ENCODE peak calls at places on chromosome 19, in four cellular contexts. O, X, J and G are unnamed samples.

GRCh38 chr19:11699931-11700794 is 38.6 kb downstream of the ZNF823 start:
- DNase-seq in O (no peak), X (no peak), J (no peak), G (no peak)

GRCh38 chr19:2239771-2240770 is 3.4 kb downstream of the SF3A2 start:
- DNase-seq in O (no peak), X (no peak), J (no peak), G (no peak)

GRCh38 chr19:45439569-45440258 is 16.0 kb upstream of the ERCC1 start:
- DNase-seq in O (peak; percentile 72), X (peak; percentile 75), J (peak; percentile 88), G (no peak)

GRCh38 chr19:1811472-1811894 is 593 bp downstream of the ATP8B3 start:
- DNase-seq in O (peak; percentile 26), X (peak; percentile 92), J (peak; percentile 82), G (no peak)

GRCh38 chr19:38321646-38322323 is 2.1 kb downstream of the KCNK6 start:
- DNase-seq in O (no peak), X (no peak), J (peak; percentile 58), G (no peak)

GRCh38 chr19:17235618-17236413 is 9.8 kb downstream of the OCEL1 start:
- DNase-seq in O (peak; percentile 54), X (peak; percentile 73), J (peak; percentile 80), G (no peak)

GRCh38 chr19:3285647-3286176 is 61.3 kb downstream of the CELF5 start:
- DNase-seq in O (no peak), X (no peak), J (no peak), G (no peak)

GRCh38 chr19:1901940-1902404 is 3.2 kb upstream of the ADAT3 start:
- DNase-seq in O (peak; percentile 38), X (no peak), J (peak; percentile 43), G (no peak)

GRCh38 chr19:24141612-24142011 is 54.6 kb downstream of the ZNF254 start:
- DNase-seq in O (no peak), X (no peak), J (no peak), G (no peak)

GRCh38 chr19:35712910-35713845 is 4.6 kb upstream of the KMT2B start:
- DNase-seq in O (no peak), X (no peak), J (peak; percentile 63), G (no peak)

GRCh38 chr19:53983457-53984289 is 7.8 kb upstream of the CACNG6 start:
- DNase-seq in O (no peak), X (no peak), J (no peak), G (no peak)

GRCh38 chr19:50646074-50646807 is 3.0 kb upstream of the C19orf81 start:
- DNase-seq in O (no peak), X (no peak), J (no peak), G (no peak)

GRCh38 chr19:34426096-34426661 is 2.0 kb upstream of the UBA2 start:
- DNase-seq in O (no peak), X (no peak), J (no peak), G (no peak)

DNA sequence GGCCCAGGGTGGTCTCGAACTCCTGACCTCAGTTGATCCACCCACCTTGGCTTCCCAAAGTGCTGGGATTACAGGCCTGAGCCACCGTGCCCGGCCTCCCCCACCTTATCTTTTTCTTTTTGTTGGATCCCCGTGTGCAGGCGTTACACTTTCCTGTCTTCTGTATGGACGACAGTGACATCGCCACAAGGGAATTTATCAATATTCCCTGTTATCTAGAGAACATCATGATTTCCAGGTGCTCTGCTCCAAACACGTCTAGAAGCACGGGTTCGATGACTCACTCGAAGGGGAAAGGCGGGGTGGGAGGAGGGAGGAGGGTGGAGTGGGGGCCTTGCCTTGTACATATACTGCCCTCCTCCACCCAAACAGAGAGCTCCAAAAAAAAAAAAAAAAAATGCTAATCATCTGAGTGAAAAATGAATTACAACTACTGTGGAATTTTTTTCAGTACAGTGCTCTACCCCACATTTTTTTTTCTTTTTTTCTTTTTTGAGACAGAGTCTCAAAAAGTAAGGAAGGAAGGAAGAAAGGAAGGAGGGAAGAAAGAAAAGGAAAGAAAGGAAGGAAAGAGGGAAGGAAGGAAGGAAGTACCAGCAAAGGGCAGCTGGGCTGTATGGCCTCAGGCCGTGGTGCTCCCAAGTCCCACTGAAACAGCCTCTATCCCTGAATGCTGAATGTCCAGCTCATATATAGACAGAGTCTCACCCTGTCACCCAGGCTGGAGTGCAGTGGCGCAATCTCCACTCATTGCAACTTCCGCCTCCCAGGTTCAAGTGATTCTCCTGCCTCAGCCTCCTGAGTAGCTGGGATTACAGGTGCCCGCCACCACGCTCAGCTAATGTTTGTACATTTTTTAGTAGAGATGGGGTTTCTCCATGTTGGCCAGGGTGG is 36.8 kb downstream of the INSR start:
- DNase-seq in O (no peak), X (no peak), J (peak; percentile 24), G (no peak)
- H3K4me1 ChIP-seq in O (peaks cover 7% of the 10 kb centered on the region), X (no peaks in the 10 kb centered on the region), J (peaks cover 14% of the 10 kb centered on the region), G (peaks cover 2% of the 10 kb centered on the region)

DNA sequence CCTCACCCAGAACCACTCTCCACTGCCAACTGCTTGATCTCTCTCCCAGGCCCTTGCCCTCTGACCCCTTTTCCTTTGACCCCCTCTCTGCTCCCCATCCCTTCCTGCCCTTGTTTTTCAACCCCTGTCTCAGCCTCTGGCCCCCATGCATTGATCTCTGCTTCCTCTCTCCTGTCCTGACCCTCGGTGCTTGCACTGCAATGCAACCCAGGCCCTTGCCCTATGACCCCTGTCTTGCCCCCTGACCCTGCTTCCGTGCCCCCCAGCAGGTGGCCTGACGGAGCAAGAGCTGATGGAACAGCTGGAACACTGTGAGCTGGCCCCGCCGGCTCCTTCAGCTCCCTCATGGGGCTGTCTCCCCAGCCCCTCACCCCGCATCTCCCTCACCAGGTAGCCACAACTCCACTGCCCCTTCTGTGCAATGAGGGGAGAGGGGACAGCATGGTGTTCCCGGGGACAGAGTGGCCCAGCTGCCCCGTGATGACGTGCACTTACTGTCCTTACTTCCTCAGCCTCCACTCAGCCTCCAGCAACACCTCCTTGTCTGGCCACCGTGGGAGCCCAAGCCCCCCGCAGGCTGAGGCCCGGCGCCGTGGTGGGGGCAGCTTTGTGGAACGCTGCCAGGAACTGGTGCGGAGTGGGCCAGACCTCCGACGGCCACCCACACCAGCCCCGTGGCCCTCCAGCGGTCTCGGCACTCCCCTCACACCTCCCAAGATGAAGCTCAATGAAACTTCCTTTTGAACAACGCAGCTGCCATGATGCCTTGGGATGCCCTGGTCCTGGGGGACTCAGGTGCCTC is 10.5 kb upstream of the LTBP4 start:
- DNase-seq in O (no peak), X (no peak), J (no peak), G (no peak)
- H3K36me3 ChIP-seq in O (no peaks in the 10 kb centered on the region), X (no peaks in the 10 kb centered on the region), J (no peaks in the 10 kb centered on the region), G (peaks cover 10% of the 10 kb centered on the region)

DNA sequence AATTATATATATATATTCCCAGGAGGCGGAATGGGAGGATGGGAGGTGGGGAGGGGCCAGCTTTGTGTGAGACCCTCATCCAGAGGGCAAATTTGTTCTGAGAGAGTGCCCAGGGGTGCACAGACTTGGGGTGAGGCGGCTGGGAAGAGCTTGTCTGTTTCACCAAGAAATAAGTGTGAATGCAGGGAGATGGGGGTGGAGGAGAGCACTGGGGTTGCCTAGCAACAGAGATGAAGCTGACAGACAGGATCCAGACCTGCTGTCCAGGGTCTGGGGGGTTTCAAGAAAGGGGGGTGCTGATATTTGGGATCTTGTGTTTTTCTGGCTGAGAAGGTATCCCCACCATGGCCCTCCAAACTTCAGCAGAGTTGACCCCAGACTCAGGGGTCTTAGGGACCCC is 18.6 kb upstream of the TNFAIP8L1 start:
- DNase-seq in O (no peak), X (no peak), J (no peak), G (no peak)
- H3K4me1 ChIP-seq in O (no peaks in the 10 kb centered on the region), X (no peaks in the 10 kb centered on the region), J (no peaks in the 10 kb centered on the region), G (no peaks in the 10 kb centered on the region)

DNA sequence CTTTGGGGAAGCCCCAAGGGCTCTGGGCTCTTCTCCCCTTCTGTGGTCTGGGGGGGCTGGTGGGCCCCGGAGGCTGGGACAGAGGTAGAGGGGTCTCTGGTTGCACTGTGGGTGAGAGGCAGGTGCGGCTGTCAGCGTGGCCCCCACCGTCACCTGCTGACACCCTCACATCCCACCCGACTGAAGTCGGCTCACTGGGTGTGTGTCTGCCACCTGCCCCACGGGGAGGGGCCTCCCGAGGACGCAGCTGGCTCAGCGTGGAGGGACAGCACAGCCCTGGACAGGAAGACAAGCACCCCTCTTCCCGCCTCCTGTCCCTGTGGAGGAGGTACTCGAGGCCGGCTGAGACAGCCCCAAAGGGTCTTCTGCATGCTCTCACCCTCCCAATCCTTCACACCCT is 2.2 kb upstream of the TMEM86B start:
- DNase-seq in O (no peak), X (no peak), J (no peak), G (no peak)
- H3K36me3 ChIP-seq in O (no peaks in the 10 kb centered on the region), X (peaks cover 18% of the 10 kb centered on the region), J (no peaks in the 10 kb centered on the region), G (peaks cover 15% of the 10 kb centered on the region)

GRCh38 chr19:46615966-46616365 is 8.9 kb downstream of the PTGIR start:
- DNase-seq in O (no peak), X (no peak), J (no peak), G (no peak)

GRCh38 chr19:46617566-46618079 is 7.3 kb downstream of the PTGIR start:
- DNase-seq in O (no peak), X (no peak), J (no peak), G (no peak)

GRCh38 chr19:46618670-46619231 is 6.1 kb downstream of the PTGIR start:
- DNase-seq in O (no peak), X (no peak), J (no peak), G (no peak)

GRCh38 chr19:46614114-46614701 is 10.7 kb downstream of the PTGIR start:
- DNase-seq in O (peak; percentile 81), X (peak; percentile 78), J (peak; percentile 88), G (no peak)

DNA sequence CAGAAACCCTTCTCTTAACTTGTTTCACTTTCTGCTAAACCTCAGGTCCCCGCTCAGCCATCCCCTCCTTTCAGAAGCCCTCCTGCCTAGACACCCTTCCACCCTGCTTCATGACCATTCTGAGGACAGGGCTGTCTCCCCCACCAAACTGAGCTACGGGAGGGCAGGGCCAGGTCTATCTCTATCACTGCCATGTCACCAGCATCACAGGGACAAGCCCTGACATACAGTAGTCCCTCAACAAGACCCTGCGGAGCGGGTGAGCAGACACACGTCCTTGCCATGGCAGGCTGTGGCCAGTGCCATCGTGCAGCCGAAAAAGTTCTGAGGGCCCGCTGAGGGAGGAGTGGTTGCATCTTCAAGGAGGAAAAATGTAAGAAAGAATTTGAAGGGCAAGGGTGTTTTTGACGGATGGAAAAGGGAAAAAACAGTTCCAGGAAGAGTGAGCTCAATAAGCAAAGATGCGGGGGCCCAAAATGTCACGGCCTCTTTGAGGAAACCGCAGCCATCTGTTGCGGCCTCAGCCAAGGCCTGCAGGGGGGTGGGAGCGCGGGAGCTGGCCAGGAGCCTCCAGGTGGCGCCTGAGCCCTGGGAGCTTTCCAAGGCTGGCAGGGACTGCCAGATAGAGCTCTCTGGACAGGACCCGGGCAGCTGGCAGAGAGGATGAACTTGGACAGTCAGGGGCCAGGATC is 8.1 kb downstream of the PTGIR start:
- DNase-seq in O (no peak), X (no peak), J (peak; percentile 69), G (no peak)
- H3K4me1 ChIP-seq in O (peaks cover 53% of the 10 kb centered on the region), X (peaks cover 11% of the 10 kb centered on the region), J (peaks cover 56% of the 10 kb centered on the region), G (no peaks in the 10 kb centered on the region)

GRCh38 chr19:12733369-12733896 is 1.1 kb downstream of the TRIR start:
- DNase-seq in O (no peak), X (no peak), J (no peak), G (no peak)
- H3K36me3 ChIP-seq in O (no peaks in the 10 kb centered on the region), X (peaks cover 9% of the 10 kb centered on the region), J (no peaks in the 10 kb centered on the region), G (peaks cover 19% of the 10 kb centered on the region)